ENCODE peak calls at places on chromosomes 5 and 9, in four cellular contexts. N is cardiac muscle cell, V is A549, T is psoas muscle. P is an unnamed sample.

GRCh38 chr5:178326054-178326715 is 93.6 kb upstream of the PHYKPL start:
- DNase-seq in N (peak), V (no peak), T (peak), P (no peak)

GRCh38 chr5:142568271-142568995 is 117.5 kb downstream of the FGF1 start:
- DNase-seq in N (peak), V (no peak), T (no peak), P (no peak)

GRCh38 chr5:178214160-178214803 is 9.9 kb downstream of the HNRNPAB start:
- DNase-seq in N (no peak), V (no peak), T (no peak), P (no peak)

GRCh38 chr5:63555874-63556273 is 406.4 kb downstream of the HTR1A start:
- DNase-seq in N (no peak), V (no peak), T (no peak), P (no peak)

GRCh38 chr9:112755675-112756074 is 5.1 kb downstream of the SNX30 start:
- DNase-seq in N (peak), V (no peak), T (no peak), P (no peak)

GRCh38 chr9:4306788-4307144 is 6.9 kb upstream of the GLIS3 start:
- DNase-seq in N (no peak), V (no peak), T (no peak), P (no peak)

GRCh38 chr5:40464461-40464860 is 215.3 kb upstream of the PTGER4 start:
- DNase-seq in N (no peak), V (no peak), T (no peak), P (peak)

GRCh38 chr9:110255064-110255416 is 1.3 kb downstream of the TXN start:
- DNase-seq in N (no peak), V (no peak), T (no peak), P (no peak)

GRCh38 chr5:16492398-16493175 is 27.0 kb upstream of the ZNF622 start:
- DNase-seq in N (peak), V (peak), T (peak), P (peak)

GRCh38 chr9:37390759-37391158 is 31.7 kb upstream of the GRHPR start:
- DNase-seq in N (peak), V (no peak), T (no peak), P (peak)

GRCh38 chr5:135422419-135422818 is 23.4 kb upstream of the MACROH2A1 start:
- DNase-seq in N (no peak), V (no peak), T (no peak), P (no peak)

GRCh38 chr9:92706218-92706940 is 36.4 kb upstream of the IPPK start:
- DNase-seq in N (peak), V (no peak), T (no peak), P (peak)

GRCh38 chr9:86766912-86767311 is 180.4 kb downstream of the GAS1 start:
- DNase-seq in N (peak), V (no peak), T (no peak), P (peak)

GRCh38 chr5:17882760-17883488 is 248.7 kb downstream of the TAF11L14 start:
- DNase-seq in N (no peak), V (no peak), T (no peak), P (peak)

GRCh38 chr5:166699616-166700015 is 1591.8 kb upstream of the WWC1 start:
- DNase-seq in N (peak), V (no peak), T (no peak), P (no peak)

GRCh38 chr5:139461698-139462097 is 845 bp downstream of the ECSCR start:
- DNase-seq in N (peak), V (no peak), T (no peak), P (no peak)

GRCh38 chr5:71865202-71865601 is 146.1 kb downstream of the CARTPT start:
- DNase-seq in N (peak), V (no peak), T (no peak), P (peak)

GRCh38 chr5:1657161-1657741 is 133.5 kb upstream of the LPCAT1 start:
- DNase-seq in N (no peak), V (no peak), T (peak), P (no peak)

GRCh38 chr9:121997791-121998190 is 95.3 kb downstream of the TTLL11 start:
- DNase-seq in N (peak), V (no peak), T (no peak), P (no peak)

GRCh38 chr9:122056484-122056883 is 36.6 kb downstream of the TTLL11 start:
- DNase-seq in N (no peak), V (no peak), T (no peak), P (peak)

GRCh38 chr9:72954431-72955420 is 1.9 kb upstream of the ALDH1A1 start:
- DNase-seq in N (peak), V (no peak), T (peak), P (no peak)

GRCh38 chr9:114080195-114080772 is 2.2 kb upstream of the AMBP start:
- DNase-seq in N (no peak), V (no peak), T (no peak), P (no peak)

GRCh38 chr5:133992429-133993151 is 12.2 kb downstream of the VDAC1 start:
- DNase-seq in N (no peak), V (no peak), T (peak), P (no peak)

GRCh38 chr5:145943674-145944121 is 7.3 kb downstream of the SH3RF2 start:
- DNase-seq in N (peak), V (no peak), T (no peak), P (peak)

GRCh38 chr5:134289509-134290113 is 63.7 kb upstream of the PPP2CA start:
- DNase-seq in N (peak), V (peak), T (no peak), P (peak)

GRCh38 chr5:176662371-176663333 is 15.4 kb downstream of the TSPAN17 start:
- DNase-seq in N (no peak), V (no peak), T (peak), P (no peak)

GRCh38 chr5:19886123-19886921 is 101.7 kb downstream of the CDH18 start:
- DNase-seq in N (peak), V (no peak), T (no peak), P (peak)

GRCh38 chr5:151660616-151661015 is 26.1 kb downstream of the SPARC start:
- DNase-seq in N (peak), V (no peak), T (no peak), P (peak)

GRCh38 chr9:131167146-131167692 is 41.8 kb downstream of the NUP214 start:
- DNase-seq in N (no peak), V (no peak), T (no peak), P (no peak)

GRCh38 chr5:160930361-160930760 is 78.3 kb upstream of the ATP10B start:
- DNase-seq in N (no peak), V (no peak), T (no peak), P (no peak)

GRCh38 chr5:83368317-83368716 is 103.2 kb upstream of the VCAN start:
- DNase-seq in N (peak), V (no peak), T (no peak), P (peak)

GRCh38 chr9:90914868-90915483 is 113.4 kb downstream of the SYK start:
- DNase-seq in N (peak), V (peak), T (peak), P (peak)

GRCh38 chr5:9698125-9698848 is 68.1 kb upstream of the TAS2R1 start:
- DNase-seq in N (no peak), V (no peak), T (no peak), P (no peak)

GRCh38 chr9:82957526-82958379 is 105.2 kb downstream of the RASEF start:
- DNase-seq in N (no peak), V (no peak), T (no peak), P (no peak)

GRCh38 chr5:142837274-142837673 is 67.1 kb downstream of the ARHGAP26 start:
- DNase-seq in N (no peak), V (no peak), T (no peak), P (no peak)

GRCh38 chr5:131790550-131790949 is 6.3 kb downstream of the FNIP1 start:
- DNase-seq in N (no peak), V (no peak), T (no peak), P (no peak)

GRCh38 chr5:132239776-132240175 is 12.1 kb upstream of the P4HA2 start:
- DNase-seq in N (no peak), V (no peak), T (no peak), P (no peak)

GRCh38 chr9:79829566-79830347 is 258.0 kb downstream of the TLE4 start:
- DNase-seq in N (no peak), V (no peak), T (no peak), P (no peak)

GRCh38 chr9:70160672-70161413 is 97.9 kb upstream of the SMC5 start:
- DNase-seq in N (no peak), V (no peak), T (no peak), P (no peak)
- H3K27ac ChIP-seq in N (peak), V (no peak), T (no peak), P (no peak)

GRCh38 chr9:111720170-111720569 is 58.8 kb downstream of the GNG10 start:
- DNase-seq in N (peak), V (no peak), T (no peak), P (no peak)
- TF ChIP-seq CTCF in N (peak), V (no peak), T (no peak), P (peak)

DNA sequence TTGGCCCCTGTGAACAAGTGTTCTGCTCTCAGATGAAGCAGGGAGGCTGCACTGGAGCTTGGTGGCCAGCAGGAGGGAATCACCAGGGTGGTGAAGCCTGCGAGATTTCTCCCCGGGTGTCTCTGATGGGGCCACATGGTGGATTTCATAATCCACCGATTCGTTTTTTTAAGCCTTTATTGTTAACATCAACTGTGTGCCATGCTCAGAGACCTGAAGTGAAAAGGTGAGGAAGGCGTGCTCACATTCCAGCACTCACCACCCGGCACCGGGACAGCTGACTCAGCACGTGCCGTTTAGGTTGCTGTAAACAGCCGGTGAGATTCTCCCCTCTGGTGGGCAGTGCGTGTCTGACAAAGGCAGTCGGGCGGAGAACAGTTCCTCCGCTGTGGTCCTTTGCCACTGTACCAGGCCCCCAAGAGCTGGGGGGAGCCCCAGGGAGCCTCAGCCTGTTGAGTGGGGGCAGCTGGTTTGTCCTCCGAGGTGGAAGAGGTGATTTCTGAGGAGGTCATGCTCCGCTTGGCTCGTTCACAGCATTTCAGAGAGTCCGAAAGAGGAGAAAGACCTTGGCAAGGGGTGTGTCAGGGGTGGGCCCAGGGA is 12.7 kb upstream of the AHRR start:
- DNase-seq in N (peak), V (peak), T (peak), P (peak)
- H3K27ac ChIP-seq in N (peak), V (no peak), T (no peak), P (peak)

GRCh38 chr9:117413346-117414219 is 1.3 kb downstream of the ASTN2 start:
- DNase-seq in N (no peak), V (no peak), T (no peak), P (no peak)
- TF ChIP-seq CTCF in N (no peak), V (no peak), T (no peak), P (no peak)

GRCh38 chr5:6728795-6729183 is 15.6 kb downstream of the TENT4A start:
- DNase-seq in N (no peak), V (no peak), T (no peak), P (no peak)

GRCh38 chr5:6725448-6725847 is 12.2 kb downstream of the TENT4A start:
- DNase-seq in N (no peak), V (no peak), T (no peak), P (no peak)

GRCh38 chr5:6728011-6728794 is 15.0 kb downstream of the TENT4A start:
- DNase-seq in N (no peak), V (no peak), T (no peak), P (no peak)

GRCh38 chr5:6726006-6726405 is 12.8 kb downstream of the TENT4A start:
- DNase-seq in N (no peak), V (no peak), T (no peak), P (no peak)

DNA sequence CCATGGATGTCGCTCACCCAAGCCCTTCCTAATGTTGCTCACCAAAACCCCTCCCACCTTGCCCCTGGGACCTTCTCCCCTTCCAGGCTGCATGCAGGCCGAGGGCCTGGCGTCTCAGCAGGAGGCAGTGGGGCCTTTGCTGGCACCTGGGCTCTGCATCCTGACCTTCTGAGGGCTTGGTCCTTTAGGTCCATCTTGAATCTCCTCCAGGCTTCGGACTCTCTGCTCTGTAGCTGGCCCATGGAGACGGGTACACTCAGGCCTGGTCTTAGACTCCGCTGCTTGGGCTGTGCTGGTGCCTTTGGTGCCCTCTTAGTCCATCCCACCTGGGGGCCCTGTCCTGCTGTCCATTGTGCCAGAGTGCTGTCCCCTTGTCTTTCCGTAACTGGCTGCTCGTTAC is 14.0 kb downstream of the TENT4A start:
- DNase-seq in N (no peak), V (no peak), T (no peak), P (no peak)
- H3K27ac ChIP-seq in N (no peak), V (no peak), T (no peak), P (peak)

GRCh38 chr9:21414220-21414940 is 5.5 kb downstream of the IFNA8 start:
- DNase-seq in N (no peak), V (no peak), T (no peak), P (no peak)

GRCh38 chr9:21408817-21409216 is at the start of gene IFNA8:
- DNase-seq in N (no peak), V (no peak), T (no peak), P (no peak)

GRCh38 chr9:21412109-21412508 is 3.2 kb downstream of the IFNA8 start:
- DNase-seq in N (no peak), V (no peak), T (no peak), P (no peak)

GRCh38 chr9:21415492-21416267 is 6.8 kb downstream of the IFNA8 start:
- DNase-seq in N (no peak), V (no peak), T (no peak), P (no peak)

DNA sequence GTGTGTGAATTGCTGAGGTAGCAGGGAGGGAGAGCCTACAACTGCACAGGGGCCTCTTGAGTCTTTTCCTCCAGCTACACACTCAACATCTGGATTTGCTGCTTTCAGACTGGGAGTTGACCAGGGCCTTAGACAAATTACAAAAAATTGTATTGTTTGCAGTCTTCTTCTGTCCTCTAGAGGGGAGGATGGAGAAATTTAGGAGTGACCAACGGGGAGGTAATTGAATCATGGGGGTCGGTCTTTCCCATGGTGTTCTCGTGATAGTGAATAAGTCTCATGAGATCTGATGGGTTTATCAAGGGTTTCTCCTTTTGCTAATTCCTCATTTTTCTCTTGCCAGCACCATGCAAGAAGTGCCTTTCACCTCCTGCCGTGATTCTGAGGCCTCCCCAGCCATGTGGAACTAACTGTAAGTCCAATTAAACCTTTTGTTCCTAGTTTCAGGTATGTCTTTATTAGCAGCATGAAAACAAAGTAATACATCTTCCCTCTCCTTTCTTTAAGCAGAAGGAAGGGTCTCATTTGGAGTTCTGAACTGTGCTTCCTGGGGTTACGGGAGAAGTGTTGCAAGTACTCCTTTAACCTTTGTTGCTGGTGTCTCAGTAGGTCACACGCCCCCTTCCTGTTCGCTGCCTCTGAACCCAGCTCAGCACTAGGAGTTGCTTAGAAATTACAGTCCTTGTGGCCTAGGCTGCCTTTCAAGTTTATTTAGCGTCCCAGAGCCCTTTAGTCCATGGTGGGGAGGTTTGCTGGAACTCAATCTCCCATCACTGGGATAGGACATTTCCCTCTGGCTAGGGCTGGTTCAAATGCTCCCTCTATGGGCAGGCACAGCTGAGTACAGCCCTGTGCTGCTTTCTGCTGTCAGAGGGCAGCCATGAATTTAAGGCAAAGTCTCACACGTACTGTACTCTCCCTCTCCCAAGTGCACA is 4.4 kb downstream of the IFNA8 start:
- DNase-seq in N (no peak), V (no peak), T (no peak), P (no peak)
- TF ChIP-seq CTCF in N (peak), V (no peak), T (no peak), P (no peak)

DNA sequence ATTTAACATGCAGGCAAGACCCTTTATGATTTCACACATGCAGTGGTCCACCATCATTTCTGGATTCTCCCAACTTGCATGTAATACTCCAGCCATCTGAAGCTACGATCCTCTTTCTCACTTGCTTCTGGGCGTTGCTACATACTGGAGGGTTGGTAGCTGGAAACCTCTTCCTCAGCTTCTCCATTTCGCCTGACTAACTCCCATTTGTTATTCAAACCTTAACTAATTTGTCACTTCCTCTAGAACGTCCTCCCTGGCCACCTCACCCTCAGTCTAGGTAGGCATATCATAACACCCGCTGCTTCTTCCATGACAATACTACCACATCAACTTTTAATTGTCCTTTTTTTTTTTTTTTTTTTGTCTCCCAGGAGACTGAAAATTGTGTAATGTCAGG is 72.6 kb upstream of the EQTN start:
- DNase-seq in N (no peak), V (no peak), T (no peak), P (no peak)
- H3K27ac ChIP-seq in N (no peak), V (no peak), T (no peak), P (no peak)

GRCh38 chr5:39443911-39444310 is 19.1 kb upstream of the DAB2 start:
- DNase-seq in N (no peak), V (no peak), T (no peak), P (no peak)
- TF ChIP-seq CTCF in N (no peak), V (no peak), T (no peak), P (no peak)

DNA sequence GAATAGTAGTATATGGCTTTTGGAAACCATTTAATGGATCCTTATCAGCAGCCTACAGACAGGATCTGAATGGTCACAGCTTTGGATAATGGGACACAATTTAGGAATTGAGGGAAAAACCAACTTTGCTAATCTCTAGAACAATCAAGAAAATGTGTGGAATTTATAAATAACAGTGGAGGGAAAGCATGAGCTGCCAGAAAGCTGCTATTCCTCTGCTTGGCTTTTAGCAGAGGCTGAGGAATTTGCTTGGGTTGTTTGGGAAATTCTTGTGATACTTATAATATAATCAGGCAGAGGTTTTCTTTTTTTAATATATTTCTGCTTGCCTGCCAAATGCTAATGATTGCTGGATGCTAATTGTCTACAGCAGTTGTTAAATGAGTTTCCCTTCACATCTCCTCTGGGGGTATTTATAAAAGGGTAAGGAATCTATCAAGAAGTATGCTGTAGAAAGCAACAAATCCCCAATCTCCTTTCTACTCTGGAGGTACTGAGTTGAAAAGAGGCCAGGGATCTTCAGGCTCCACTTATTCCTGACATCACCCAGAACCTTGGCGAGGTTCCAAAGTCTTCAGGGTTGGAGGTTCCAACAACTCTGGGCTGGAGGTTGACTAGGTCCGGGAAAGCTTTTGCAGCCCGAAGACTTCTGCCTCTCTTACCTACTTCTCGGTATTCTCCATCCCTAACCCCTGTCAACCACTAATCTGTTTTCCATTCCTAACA is 60.3 kb upstream of the TMED7 start:
- DNase-seq in N (peak), V (no peak), T (no peak), P (no peak)
- H3K27ac ChIP-seq in N (no peak), V (no peak), T (no peak), P (no peak)